ENCODE peak calls at places on chromosome 3, in four cellular contexts. N is GM10248; C is GM23248; Q is activated T-cell treated with anti-CD3 and anti-CD28 coated beads, Interleukin-2, amount 50 U/mL, for 72 hours. S is an unnamed sample.

GRCh38 chr3:153599685-153600084 is 437.7 kb downstream of the RAP2B start:
- DNase-seq in Q (no peak), N (no peak), C (peak; percentile 94), S (no peak)

GRCh38 chr3:170703121-170703588 is 117.3 kb upstream of the SLC7A14 start:
- DNase-seq in N (no peak), C (peak; percentile 96), Q (no peak), S (no peak)

GRCh38 chr3:98695816-98696215 is 67.3 kb upstream of the ST3GAL6 start:
- DNase-seq in C (peak; percentile 5), N (no peak), Q (no peak), S (no peak)

GRCh38 chr3:194344012-194344411 is 7.1 kb downstream of the CPN2 start:
- DNase-seq in Q (peak; percentile 73), C (peak; percentile 68), N (peak; percentile 84), S (peak; percentile 87)

GRCh38 chr3:3801510-3801841 is 2.2 kb downstream of the LRRN1 start:
- DNase-seq in Q (no peak), N (no peak), C (no peak), S (no peak)

GRCh38 chr3:16338999-16339398 is 74.0 kb downstream of the OXNAD1 start:
- DNase-seq in C (peak; percentile 98), Q (no peak), N (no peak), S (no peak)

GRCh38 chr3:149356630-149357029 is 20.8 kb downstream of the TM4SF1 start:
- DNase-seq in C (peak; percentile 58), Q (no peak), N (no peak), S (no peak)

GRCh38 chr3:148707596-148708386 is 10.1 kb downstream of the AGTR1 start:
- DNase-seq in N (no peak), C (peak; percentile 12), Q (no peak), S (no peak)

GRCh38 chr3:38003371-38003816 is 12.8 kb downstream of the VILL start:
- DNase-seq in C (peak; percentile 55), N (peak; percentile 72), Q (peak; percentile 76), S (no peak)

GRCh38 chr3:25556504-25556903 is 108.2 kb downstream of the TOP2B start:
- DNase-seq in C (no peak), N (no peak), Q (no peak), S (no peak)

GRCh38 chr3:11095932-11096265 is 58.4 kb upstream of the HRH1 start:
- DNase-seq in C (no peak), Q (no peak), N (no peak), S (no peak)

GRCh38 chr3:102586485-102586884 is 151.7 kb downstream of the ZPLD1 start:
- DNase-seq in N (no peak), Q (no peak), C (no peak), S (no peak)

GRCh38 chr3:185172086-185173049 is 19.5 kb upstream of the C3orf70 start:
- DNase-seq in C (no peak), N (no peak), Q (no peak), S (no peak)

GRCh38 chr3:101303089-101303731 is 17.2 kb downstream of the IMPG2 start:
- DNase-seq in Q (no peak), C (peak; percentile 53), N (no peak), S (no peak)

GRCh38 chr3:36032180-36032895 is 348.0 kb upstream of the STAC start:
- DNase-seq in Q (no peak), C (no peak), N (no peak), S (no peak)

GRCh38 chr3:189123595-189124387 is 48.0 kb upstream of the TPRG1 start:
- DNase-seq in Q (no peak), N (no peak), C (no peak), S (no peak)

GRCh38 chr3:58176827-58177489 is 33.8 kb downstream of the DNASE1L3 start:
- DNase-seq in N (no peak), C (peak; percentile 24), Q (no peak), S (no peak)

GRCh38 chr3:13684350-13684749 is 135.4 kb downstream of the FBLN2 start:
- DNase-seq in Q (no peak), N (no peak), C (no peak), S (no peak)

S was measured in GM19239.